ENCODE peak calls at places on chromosomes 7 and 10, in five cellular contexts. I, F, Y, B and L are unnamed samples.

GRCh38 chr7:113199841-113200240 is 81.5 kb upstream of the SMIM30 start:
- DNase-seq in Y (no peak), F (no peak), I (no peak), B (no peak), L (peak; percentile 40)

GRCh38 chr7:816751-817671 is 15.3 kb upstream of the SUN1 start:
- DNase-seq in I (no peak), F (no peak), Y (peak; percentile 48), B (no peak), L (peak; percentile 37)

GRCh38 chr7:102472126-102473041 is 6.3 kb downstream of the POLR2J start:
- DNase-seq in B (no peak), Y (no peak), I (no peak), F (no peak), L (no peak)

GRCh38 chr7:82690944-82691343 is 247.4 kb upstream of the CACNA2D1 start:
- DNase-seq in I (no peak), F (no peak), Y (no peak), B (no peak), L (no peak)

GRCh38 chr7:55827577-55827976 is 35.0 kb downstream of the SEPTIN14 start:
- DNase-seq in B (no peak), F (no peak), I (no peak), Y (no peak), L (no peak)

GRCh38 chr10:132443605-132443997 is 46.6 kb downstream of the PWWP2B start:
- DNase-seq in B (no peak), I (no peak), F (no peak), Y (peak; percentile 83), L (peak; percentile 27)

GRCh38 chr10:133459454-133460207 is 5.9 kb downstream of the SCART1 start:
- DNase-seq in B (no peak), I (peak; percentile 11), F (no peak), Y (no peak), L (no peak)

GRCh38 chr7:21566094-21566493 is 23.3 kb downstream of the DNAH11 start:
- DNase-seq in B (no peak), I (no peak), Y (no peak), F (no peak), L (no peak)

GRCh38 chr10:29980084-29980483 is 79.3 kb downstream of the JCAD start:
- DNase-seq in I (no peak), Y (no peak), B (peak; percentile 45), F (no peak), L (peak; percentile 77)

GRCh38 chr7:152989889-152990380 is 230.4 kb downstream of the ACTR3B start:
- DNase-seq in B (no peak), F (no peak), I (no peak), Y (no peak), L (no peak)

GRCh38 chr10:107728807-107729206 is 564.3 kb upstream of the SORCS1 start:
- DNase-seq in Y (no peak), B (no peak), F (no peak), I (no peak), L (peak; percentile 28)

GRCh38 chr10:73991846-73992245 is 6.1 kb upstream of the VCL start:
- DNase-seq in B (no peak), F (no peak), I (no peak), Y (peak; percentile 71), L (no peak)

GRCh38 chr10:16717617-16718395 is 99.4 kb downstream of the RSU1 start:
- DNase-seq in I (no peak), B (no peak), F (peak; percentile 49), Y (no peak), L (peak; percentile 25)

GRCh38 chr7:13115157-13115772 is 427.8 kb downstream of the ARL4A start:
- DNase-seq in Y (no peak), F (no peak), B (no peak), I (no peak), L (no peak)
- TF ChIP-seq CTCF in Y (no peak), F (peak; percentile 7), B (no peak), I (no peak), L (no peak)

DNA sequence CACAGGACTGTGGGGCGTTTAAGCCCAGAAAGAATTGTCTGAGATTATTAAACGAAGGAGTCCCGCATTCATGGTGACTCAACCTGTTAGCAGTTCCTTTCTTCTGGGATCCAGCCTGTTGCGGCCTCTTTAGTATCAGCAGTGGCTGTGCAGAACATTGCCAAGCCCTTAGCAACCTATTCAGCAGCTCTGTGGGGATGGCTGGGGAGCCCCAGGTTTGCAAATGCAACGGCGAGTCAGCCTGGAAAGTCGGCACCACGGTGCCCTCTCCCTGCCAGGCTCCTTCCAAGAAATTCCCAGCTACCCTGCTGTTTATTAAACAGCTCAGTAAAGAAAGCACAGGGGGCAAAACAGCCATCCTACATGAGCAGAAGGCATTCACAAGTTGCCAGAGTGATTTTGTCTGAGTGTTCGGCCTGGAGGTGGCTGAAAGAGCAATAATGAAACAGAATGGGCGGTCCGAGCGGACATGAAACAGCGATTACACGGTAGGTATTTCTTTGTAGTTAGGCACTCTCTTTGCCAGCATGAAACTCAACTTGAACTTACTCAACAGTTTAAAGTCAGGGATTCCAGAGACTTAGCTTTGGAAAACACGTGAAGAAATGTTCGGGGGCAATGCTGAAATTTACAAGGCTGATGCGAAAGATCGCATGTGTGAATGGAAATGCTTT is 198.4 kb downstream of the BAMBI start:
- DNase-seq in B (peak; percentile 13), F (no peak), Y (no peak), I (no peak), L (no peak)
- TF ChIP-seq CTCF in B (no peak), F (no peak), Y (no peak), I (no peak), L (no peak)

GRCh38 chr10:92574545-92575377 is 868 bp upstream of the IDE start:
- DNase-seq in I (no peak), B (no peak), F (no peak), Y (no peak), L (no peak)
- TF ChIP-seq CTCF in I (no peak), B (no peak), F (no peak), Y (peak; percentile 86), L (peak; percentile 33)

GRCh38 chr10:96532523-96532922 is 18.8 kb upstream of the TLL2 start:
- DNase-seq in F (no peak), I (no peak), B (no peak), Y (no peak), L (peak; percentile 39)

GRCh38 chr10:96524745-96525144 is 11.0 kb upstream of the TLL2 start:
- DNase-seq in F (no peak), Y (no peak), B (no peak), I (no peak), L (no peak)

GRCh38 chr10:96529634-96530279 is 16.0 kb upstream of the TLL2 start:
- DNase-seq in F (no peak), Y (no peak), I (no peak), B (no peak), L (no peak)
- TF ChIP-seq CTCF in F (no peak), Y (no peak), I (no peak), B (no peak), L (no peak)

GRCh38 chr10:13529714-13529973 is 830 bp upstream of the BEND7 start:
- DNase-seq in I (no peak), F (no peak), B (no peak), Y (no peak), L (no peak)
- TF ChIP-seq CTCF in I (no peak), F (no peak), B (no peak), Y (no peak), L (no peak)

GRCh38 chr10:125562737-125563136 is 120.2 kb downstream of the TEX36 start:
- DNase-seq in I (no peak), F (no peak), Y (no peak), B (no peak), L (peak; percentile 8)
- TF ChIP-seq CTCF in I (no peak), F (no peak), Y (no peak), B (no peak), L (no peak)

GRCh38 chr7:39527296-39527695 is 38.9 kb upstream of the YAE1 start:
- DNase-seq in F (no peak), B (no peak), I (no peak), Y (no peak), L (peak; percentile 11)
- TF ChIP-seq CTCF in F (no peak), B (no peak), I (no peak), Y (no peak), L (no peak)

GRCh38 chr10:128493811-128494210 is 367.6 kb upstream of the MKI67 start:
- DNase-seq in I (no peak), B (no peak), Y (no peak), F (no peak), L (no peak)

GRCh38 chr10:128485701-128486235 is 359.5 kb upstream of the MKI67 start:
- DNase-seq in Y (no peak), F (no peak), B (no peak), I (no peak), L (no peak)

GRCh38 chr10:128491686-128492085 is 365.5 kb upstream of the MKI67 start:
- DNase-seq in Y (no peak), F (no peak), B (no peak), I (no peak), L (no peak)

GRCh38 chr10:128487517-128487916 is 361.3 kb upstream of the MKI67 start:
- DNase-seq in I (no peak), F (no peak), B (no peak), Y (no peak), L (no peak)

GRCh38 chr10:128489324-128490247 is 363.4 kb upstream of the MKI67 start:
- DNase-seq in B (no peak), F (no peak), I (no peak), Y (no peak), L (no peak)
- TF ChIP-seq CTCF in B (no peak), F (no peak), I (no peak), Y (no peak), L (no peak)

DNA sequence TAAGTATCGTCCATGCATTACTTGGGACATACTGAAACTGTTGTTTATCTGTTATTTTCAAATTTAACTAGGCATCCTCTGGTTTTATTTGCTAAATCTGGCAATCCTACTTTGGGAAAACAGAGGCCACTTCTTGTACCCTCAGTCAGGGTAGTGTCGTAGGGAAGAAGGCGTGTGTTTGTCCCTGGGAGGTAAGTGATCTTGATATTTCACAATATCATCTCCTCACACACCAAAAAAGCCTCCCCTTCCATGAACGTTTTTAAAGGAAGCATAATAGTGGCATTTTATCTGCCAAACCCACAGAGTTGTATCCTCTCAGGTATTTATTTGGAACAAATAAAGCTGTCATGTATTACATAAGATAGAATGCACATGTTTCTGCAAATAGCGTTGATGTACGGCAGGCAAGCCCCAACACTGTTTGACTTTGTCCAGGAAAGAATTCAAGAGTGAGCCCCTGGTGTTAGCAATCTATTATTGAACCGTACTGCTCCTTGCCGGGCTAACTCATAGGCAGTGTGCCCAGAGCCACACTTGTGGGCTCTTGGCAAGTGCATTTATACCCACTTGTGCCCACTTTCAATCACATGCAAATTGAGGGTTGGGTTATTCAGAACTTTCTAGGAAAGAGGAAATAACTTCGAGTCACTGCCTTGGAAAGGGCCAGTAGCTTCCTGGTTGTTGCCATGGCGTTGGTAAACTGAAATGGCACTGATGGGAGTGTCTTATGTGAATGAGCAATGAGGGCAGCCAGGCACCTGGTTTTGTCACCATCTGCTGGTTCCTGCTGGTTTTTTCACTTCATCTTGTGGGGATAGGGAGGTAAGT is 266.0 kb downstream of the USP6NL start:
- DNase-seq in B (no peak), Y (no peak), I (no peak), F (no peak), L (peak; percentile 21)
- TF ChIP-seq CTCF in B (no peak), Y (no peak), I (no peak), F (no peak), L (no peak)